ENCODE peak calls at places on chromosome 4, in four cellular contexts. One of them, this sample, is unnamed.

GRCh38 chr4:98261291-98262271 is at the start of gene RAP1GDS1:
- DNase-seq in nephron progenitor cell: no peak
- DNase-seq in pons: peak; percentile 70
- DNase-seq in mesendoderm: peak; percentile 55
- DNase-seq in this sample: peak; percentile 64

GRCh38 chr4:16250665-16251365 is 24.5 kb upstream of the TAPT1 start:
- DNase-seq in nephron progenitor cell: no peak
- DNase-seq in pons: no peak
- DNase-seq in mesendoderm: peak; percentile 22
- DNase-seq in this sample: no peak

GRCh38 chr4:13966241-13967195 is 339.0 kb upstream of the BOD1L1 start:
- DNase-seq in nephron progenitor cell: no peak
- DNase-seq in pons: no peak
- DNase-seq in mesendoderm: peak; percentile 58
- DNase-seq in this sample: no peak

GRCh38 chr4:73451978-73452747 is 16.1 kb downstream of the AFP start:
- DNase-seq in nephron progenitor cell: no peak
- DNase-seq in pons: no peak
- DNase-seq in mesendoderm: no peak
- DNase-seq in this sample: no peak

GRCh38 chr4:76687730-76688441 is 210.1 kb downstream of the SOWAHB start:
- DNase-seq in nephron progenitor cell: peak; percentile 21
- DNase-seq in pons: no peak
- DNase-seq in mesendoderm: peak; percentile 82
- DNase-seq in this sample: no peak

GRCh38 chr4:2248821-2249261 is 6.9 kb upstream of the HAUS3 start:
- DNase-seq in nephron progenitor cell: peak; percentile 1
- DNase-seq in pons: no peak
- DNase-seq in mesendoderm: no peak
- DNase-seq in this sample: no peak

GRCh38 chr4:174248407-174248806 is 35.1 kb downstream of the FBXO8 start:
- DNase-seq in nephron progenitor cell: no peak
- DNase-seq in pons: no peak
- DNase-seq in mesendoderm: no peak
- DNase-seq in this sample: no peak

GRCh38 chr4:17096692-17097091 is 198.2 kb upstream of the LDB2 start:
- DNase-seq in nephron progenitor cell: no peak
- DNase-seq in pons: no peak
- DNase-seq in mesendoderm: peak; percentile 60
- DNase-seq in this sample: no peak

GRCh38 chr4:185573651-185574199 is 38.4 kb upstream of the PDLIM3 start:
- DNase-seq in nephron progenitor cell: peak; percentile 20
- DNase-seq in pons: no peak
- DNase-seq in mesendoderm: peak; percentile 98
- DNase-seq in this sample: peak; percentile 59

GRCh38 chr4:74627093-74627492 is 167.2 kb downstream of the BTC start:
- DNase-seq in nephron progenitor cell: no peak
- DNase-seq in pons: no peak
- DNase-seq in mesendoderm: no peak
- DNase-seq in this sample: no peak

GRCh38 chr4:10096201-10096975 is 20.2 kb downstream of the WDR1 start:
- DNase-seq in nephron progenitor cell: no peak
- DNase-seq in pons: peak; percentile 77
- DNase-seq in mesendoderm: no peak
- DNase-seq in this sample: no peak

GRCh38 chr4:180059216-180059881 is 2183.9 kb upstream of the TENM3 start:
- DNase-seq in nephron progenitor cell: peak; percentile 60
- DNase-seq in pons: peak; percentile 14
- DNase-seq in mesendoderm: peak; percentile 59
- DNase-seq in this sample: no peak

GRCh38 chr4:181860157-181860556 is 383.0 kb upstream of the TENM3 start:
- DNase-seq in nephron progenitor cell: no peak
- DNase-seq in pons: no peak
- DNase-seq in mesendoderm: no peak
- DNase-seq in this sample: no peak

GRCh38 chr4:96602661-96603060 is 762.8 kb downstream of the PDHA2 start:
- DNase-seq in nephron progenitor cell: no peak
- DNase-seq in pons: no peak
- DNase-seq in mesendoderm: no peak
- DNase-seq in this sample: no peak

GRCh38 chr4:71188197-71188625 is 150.6 kb upstream of the SLC4A4 start:
- DNase-seq in nephron progenitor cell: peak; percentile 17
- DNase-seq in pons: no peak
- DNase-seq in mesendoderm: peak; percentile 70
- DNase-seq in this sample: no peak

GRCh38 chr4:103008875-103009729 is 10.4 kb downstream of the SLC9B1 start:
- DNase-seq in nephron progenitor cell: no peak
- DNase-seq in pons: peak; percentile 89
- DNase-seq in mesendoderm: peak; percentile 65
- DNase-seq in this sample: peak; percentile 65

GRCh38 chr4:124903995-124904722 is 191.6 kb upstream of the ANKRD50 start:
- DNase-seq in nephron progenitor cell: peak; percentile 33
- DNase-seq in pons: no peak
- DNase-seq in mesendoderm: no peak
- DNase-seq in this sample: no peak

GRCh38 chr4:90181644-90182043 is 54.5 kb downstream of the CCSER1 start:
- DNase-seq in nephron progenitor cell: no peak
- DNase-seq in pons: no peak
- DNase-seq in mesendoderm: peak; percentile 63
- DNase-seq in this sample: no peak

GRCh38 chr4:1991596-1992434 is 17.0 kb downstream of the NELFA start:
- DNase-seq in nephron progenitor cell: no peak
- DNase-seq in pons: no peak
- DNase-seq in mesendoderm: no peak
- DNase-seq in this sample: no peak

GRCh38 chr4:53816561-53816960 is 225.3 kb upstream of the LNX1 start:
- DNase-seq in nephron progenitor cell: no peak
- DNase-seq in pons: no peak
- DNase-seq in mesendoderm: no peak
- DNase-seq in this sample: no peak

GRCh38 chr4:169160825-169161224 is 109.9 kb downstream of the SH3RF1 start:
- DNase-seq in nephron progenitor cell: peak; percentile 11
- DNase-seq in pons: peak; percentile 28
- DNase-seq in mesendoderm: no peak
- DNase-seq in this sample: no peak

GRCh38 chr4:144449623-144450022 is 196.3 kb upstream of the HHIP start:
- DNase-seq in nephron progenitor cell: no peak
- DNase-seq in pons: no peak
- DNase-seq in mesendoderm: peak; percentile 32
- DNase-seq in this sample: no peak

GRCh38 chr4:26288308-26288982 is 32.4 kb upstream of the RBPJ start:
- DNase-seq in nephron progenitor cell: no peak
- DNase-seq in pons: peak; percentile 43
- DNase-seq in mesendoderm: no peak
- DNase-seq in this sample: no peak

GRCh38 chr4:4270529-4270928 is 19.4 kb downstream of the LYAR start:
- DNase-seq in nephron progenitor cell: no peak
- DNase-seq in pons: no peak
- DNase-seq in mesendoderm: no peak
- DNase-seq in this sample: no peak

GRCh38 chr4:92969650-92970370 is 666.0 kb downstream of the GRID2 start:
- DNase-seq in nephron progenitor cell: no peak
- DNase-seq in pons: no peak
- DNase-seq in mesendoderm: peak; percentile 71
- DNase-seq in this sample: peak; percentile 54

GRCh38 chr4:144645102-144645469 is 870 bp upstream of the HHIP start:
- DNase-seq in nephron progenitor cell: peak; percentile 4
- DNase-seq in pons: peak; percentile 35
- DNase-seq in mesendoderm: no peak
- DNase-seq in this sample: no peak

GRCh38 chr4:78653655-78654054 is 102.1 kb downstream of the ANXA3 start:
- DNase-seq in nephron progenitor cell: no peak
- DNase-seq in pons: no peak
- DNase-seq in mesendoderm: peak; percentile 21
- DNase-seq in this sample: no peak

GRCh38 chr4:182369211-182369610 is 126.0 kb downstream of the TENM3 start:
- DNase-seq in nephron progenitor cell: no peak
- DNase-seq in pons: no peak
- DNase-seq in mesendoderm: peak; percentile 67
- DNase-seq in this sample: no peak

GRCh38 chr4:98939892-98940298 is 11.0 kb upstream of the EIF4E start:
- DNase-seq in nephron progenitor cell: peak; percentile 10
- DNase-seq in pons: peak; percentile 67
- DNase-seq in mesendoderm: peak; percentile 83
- DNase-seq in this sample: peak; percentile 59

GRCh38 chr4:75939890-75940691 is 722 bp downstream of the NAAA start:
- DNase-seq in nephron progenitor cell: peak; percentile 76
- DNase-seq in pons: peak; percentile 40
- DNase-seq in mesendoderm: peak; percentile 78
- DNase-seq in this sample: peak; percentile 32

GRCh38 chr4:160877087-160877790 is 1286.6 kb downstream of the FSTL5 start:
- DNase-seq in nephron progenitor cell: no peak
- DNase-seq in pons: no peak
- DNase-seq in mesendoderm: peak; percentile 48
- DNase-seq in this sample: no peak

GRCh38 chr4:26736621-26737020 is 124.0 kb upstream of the STIM2 start:
- DNase-seq in nephron progenitor cell: no peak
- DNase-seq in pons: no peak
- DNase-seq in mesendoderm: peak; percentile 34
- DNase-seq in this sample: no peak

GRCh38 chr4:113289736-113290135 is 240.3 kb downstream of the ANK2 start:
- DNase-seq in nephron progenitor cell: no peak
- DNase-seq in pons: no peak
- DNase-seq in mesendoderm: no peak
- DNase-seq in this sample: no peak

GRCh38 chr4:113921089-113921842 is 58.2 kb downstream of the ARSJ start:
- DNase-seq in nephron progenitor cell: no peak
- DNase-seq in pons: peak; percentile 9
- DNase-seq in mesendoderm: no peak
- DNase-seq in this sample: peak; percentile 42

GRCh38 chr4:40846556-40846955 is 96.8 kb downstream of the NSUN7 start:
- DNase-seq in nephron progenitor cell: no peak
- DNase-seq in pons: peak; percentile 98
- DNase-seq in mesendoderm: no peak
- DNase-seq in this sample: no peak

GRCh38 chr4:56042225-56042624 is 93.5 kb downstream of the CEP135 start:
- DNase-seq in nephron progenitor cell: no peak
- DNase-seq in pons: no peak
- DNase-seq in mesendoderm: no peak
- DNase-seq in this sample: no peak

GRCh38 chr4:73653695-73654106 is 33.5 kb upstream of the RASSF6 start:
- DNase-seq in nephron progenitor cell: no peak
- DNase-seq in pons: peak; percentile 75
- DNase-seq in mesendoderm: peak; percentile 39
- DNase-seq in this sample: peak; percentile 35

GRCh38 chr4:16026155-16026761 is 57.6 kb downstream of the PROM1 start:
- DNase-seq in nephron progenitor cell: peak; percentile 38
- DNase-seq in pons: peak; percentile 71
- DNase-seq in mesendoderm: peak; percentile 69
- DNase-seq in this sample: peak; percentile 42

GRCh38 chr4:156390599-156391296 is 437.1 kb upstream of the CTSO start:
- DNase-seq in nephron progenitor cell: no peak
- DNase-seq in pons: no peak
- DNase-seq in mesendoderm: no peak
- DNase-seq in this sample: no peak

GRCh38 chr4:40124690-40125089 is 68.0 kb downstream of the N4BP2 start:
- DNase-seq in nephron progenitor cell: no peak
- DNase-seq in pons: no peak
- DNase-seq in mesendoderm: no peak
- DNase-seq in this sample: no peak